ENCODE peak calls at places on chromosomes 5 and 9, in five cellular contexts. J is fibroblast of lung, Y is tibial nerve, L is coronary artery, F is WTC11. W is an unnamed sample.

GRCh38 chr5:959581-960531 is 48.7 kb upstream of the NKD2 start:
- DNase-seq in J (no peak), Y (no peak), L (peak; percentile 64), F (no peak), W (no peak)

GRCh38 chr9:121253821-121254471 is 14.0 kb upstream of the GSN start:
- DNase-seq in J (no peak), Y (no peak), L (no peak), F (no peak), W (no peak)

GRCh38 chr9:131875828-131876485 is 136.1 kb upstream of the RAPGEF1 start:
- DNase-seq in J (peak; percentile 42), Y (no peak), L (no peak), F (no peak), W (no peak)

GRCh38 chr5:1021136-1021968 is 12.8 kb downstream of the NKD2 start:
- DNase-seq in J (no peak), Y (no peak), L (no peak), F (peak; percentile 51), W (peak; percentile 84)

GRCh38 chr9:134738869-134739659 is 97.5 kb downstream of the COL5A1 start:
- DNase-seq in J (peak; percentile 35), Y (peak; percentile 76), L (no peak), F (peak; percentile 83), W (peak; percentile 84)

GRCh38 chr9:16387382-16387781 is 483.1 kb downstream of the BNC2 start:
- DNase-seq in J (peak; percentile 16), Y (no peak), L (no peak), F (no peak), W (no peak)

GRCh38 chr5:76175821-76176403 is 92.7 kb downstream of the SV2C start:
- DNase-seq in J (no peak), Y (no peak), L (no peak), F (no peak), W (no peak)

GRCh38 chr9:88722753-88723152 is 187.8 kb downstream of the NXNL2 start:
- DNase-seq in J (no peak), Y (no peak), L (no peak), F (no peak), W (no peak)

GRCh38 chr5:43215073-43215631 is 23.1 kb downstream of the NIM1K start:
- DNase-seq in J (peak; percentile 20), Y (no peak), L (no peak), F (no peak), W (no peak)

GRCh38 chr9:89527084-89527483 is 29.2 kb upstream of the SEMA4D start:
- DNase-seq in J (no peak), Y (peak; percentile 35), L (no peak), F (no peak), W (no peak)

GRCh38 chr5:76582252-76583162 is 40.7 kb downstream of the F2RL2 start:
- DNase-seq in J (peak; percentile 84), Y (no peak), L (no peak), F (no peak), W (peak; percentile 17)

GRCh38 chr9:115115924-115116323 is 2.0 kb downstream of the TNC start:
- DNase-seq in J (peak; percentile 86), Y (no peak), L (no peak), F (no peak), W (no peak)

GRCh38 chr5:138105709-138106108 is 21.9 kb downstream of the WNT8A start:
- DNase-seq in J (no peak), Y (no peak), L (no peak), F (no peak), W (no peak)

GRCh38 chr5:35345222-35345621 is 114.9 kb upstream of the PRLR start:
- DNase-seq in J (no peak), Y (no peak), L (no peak), F (no peak), W (no peak)

GRCh38 chr5:53714324-53715010 is 154.0 kb downstream of the NDUFS4 start:
- DNase-seq in J (peak; percentile 23), Y (no peak), L (no peak), F (no peak), W (no peak)

GRCh38 chr5:94870496-94871214 is 252.2 kb downstream of the SLF1 start:
- DNase-seq in J (no peak), Y (no peak), L (no peak), F (peak; percentile 15), W (no peak)

GRCh38 chr9:106846847-106847246 is 16.1 kb upstream of the ZNF462 start:
- DNase-seq in J (peak; percentile 56), Y (no peak), L (no peak), F (no peak), W (no peak)

GRCh38 chr5:61053937-61054336 is 108.3 kb downstream of the SMIM15 start:
- DNase-seq in J (peak; percentile 47), Y (no peak), L (no peak), F (no peak), W (no peak)

GRCh38 chr5:61052870-61053269 is 107.9 kb downstream of the NDUFAF2 start:
- DNase-seq in J (peak; percentile 93), Y (no peak), L (no peak), F (no peak), W (peak; percentile 55)

GRCh38 chr5:61059499-61059898 is 102.8 kb downstream of the SMIM15 start:
- DNase-seq in J (no peak), Y (no peak), L (no peak), F (no peak), W (no peak)

GRCh38 chr5:61051267-61051666 is 106.3 kb downstream of the NDUFAF2 start:
- DNase-seq in J (peak; percentile 72), Y (no peak), L (no peak), F (no peak), W (peak; percentile 20)

GRCh38 chr5:61055434-61056006 is 106.7 kb downstream of the SMIM15 start:
- DNase-seq in J (peak; percentile 46), Y (no peak), L (no peak), F (no peak), W (peak; percentile 57)
- TF ChIP-seq CTCF in J (peak; percentile 82), Y (peak; percentile 35), L (no peak), F (peak; percentile 42), W (peak; percentile 74)

DNA sequence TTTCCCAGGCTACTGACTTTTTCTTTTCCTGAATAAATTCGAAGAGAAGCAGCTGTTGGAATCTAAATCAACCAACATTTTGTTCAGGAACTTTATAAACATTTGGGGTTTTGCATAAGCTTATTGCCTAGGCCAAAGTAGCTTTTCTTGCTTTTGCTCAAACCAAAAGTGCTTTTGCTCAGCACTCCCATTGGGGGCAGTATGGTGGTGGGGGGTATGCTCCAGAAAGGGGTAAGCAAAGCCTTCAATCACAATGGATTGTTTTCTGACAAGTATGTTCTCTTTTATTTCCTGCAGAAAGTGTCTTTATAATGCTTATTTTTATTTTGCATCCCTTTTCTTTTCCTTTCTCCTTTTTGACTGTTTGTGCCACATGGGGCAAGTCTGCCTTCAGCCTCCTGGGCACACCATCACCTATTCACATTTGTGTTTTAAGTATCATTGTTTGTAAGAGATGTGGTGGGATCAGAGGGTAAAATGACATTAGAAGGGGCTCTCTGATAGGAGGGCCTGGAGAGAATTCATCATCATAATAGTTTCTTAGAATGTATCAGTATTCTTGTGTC is 86.0 kb downstream of the PRDM6 start:
- DNase-seq in J (no peak), Y (no peak), L (no peak), F (peak; percentile 28), W (no peak)
- TF ChIP-seq CTCF in J (peak; percentile 23), Y (no peak), L (no peak), F (no peak), W (no peak)

DNA sequence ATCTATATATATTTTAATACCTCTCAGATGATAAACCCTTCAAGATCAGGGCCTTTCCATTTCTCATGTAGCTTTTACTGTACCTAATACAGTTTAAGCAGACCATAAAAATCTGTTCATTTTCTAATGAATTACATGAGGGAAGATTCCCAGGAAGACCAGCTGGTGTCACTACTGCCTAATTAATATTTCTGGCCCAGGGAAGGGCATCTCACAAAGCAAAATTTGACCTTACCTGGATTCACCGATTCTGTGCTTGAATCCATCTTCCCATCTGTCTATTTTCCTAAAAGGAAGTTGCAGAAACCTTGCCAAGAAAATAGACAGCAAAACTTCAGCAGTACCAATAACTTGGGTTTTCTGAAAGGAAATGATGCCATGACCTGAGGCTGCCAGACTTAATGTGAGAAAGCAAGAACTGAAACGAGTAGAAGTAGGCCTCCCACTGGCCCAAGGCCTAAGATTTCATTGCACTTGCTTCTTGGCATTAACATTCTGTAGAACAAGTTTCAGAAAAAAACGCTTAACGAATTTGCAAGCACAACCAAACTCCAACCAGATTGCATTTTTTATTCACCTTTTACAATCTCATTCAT is 83.0 kb upstream of the GLIS3 start:
- DNase-seq in J (peak; percentile 21), Y (no peak), L (no peak), F (no peak), W (peak; percentile 46)
- TF ChIP-seq CTCF in J (peak; percentile 36), Y (peak; percentile 36), L (no peak), F (no peak), W (peak; percentile 76)

GRCh38 chr5:100502684-100503083 is 32.5 kb upstream of the FAM174A start:
- DNase-seq in J (no peak), Y (no peak), L (no peak), F (no peak), W (no peak)

GRCh38 chr5:100505984-100506670 is 29.0 kb upstream of the FAM174A start:
- DNase-seq in J (peak; percentile 87), Y (no peak), L (no peak), F (no peak), W (peak; percentile 30)
- TF ChIP-seq CTCF in J (peak; percentile 36), Y (no peak), L (no peak), F (no peak), W (no peak)

GRCh38 chr9:127977877-127978647 is 2.7 kb downstream of the EEIG1 start:
- DNase-seq in J (peak; percentile 87), Y (peak; percentile 53), L (peak; percentile 94), F (peak; percentile 49), W (no peak)
- TF ChIP-seq CTCF in J (peak; percentile 12), Y (peak; percentile 9), L (no peak), F (no peak), W (no peak)

GRCh38 chr9:83403864-83404263 is 134.3 kb downstream of the FRMD3 start:
- DNase-seq in J (peak; percentile 72), Y (no peak), L (no peak), F (no peak), W (peak; percentile 14)

GRCh38 chr9:83401328-83401895 is 136.8 kb downstream of the FRMD3 start:
- DNase-seq in J (no peak), Y (no peak), L (no peak), F (no peak), W (no peak)

GRCh38 chr9:83410701-83411100 is 127.5 kb downstream of the FRMD3 start:
- DNase-seq in J (no peak), Y (no peak), L (no peak), F (no peak), W (no peak)

GRCh38 chr9:83406901-83407300 is 131.3 kb downstream of the FRMD3 start:
- DNase-seq in J (no peak), Y (no peak), L (no peak), F (no peak), W (no peak)

GRCh38 chr9:83405674-83406255 is 132.4 kb downstream of the FRMD3 start:
- DNase-seq in J (no peak), Y (no peak), L (no peak), F (no peak), W (no peak)
- TF ChIP-seq CTCF in J (no peak), Y (no peak), L (no peak), F (no peak), W (no peak)

DNA sequence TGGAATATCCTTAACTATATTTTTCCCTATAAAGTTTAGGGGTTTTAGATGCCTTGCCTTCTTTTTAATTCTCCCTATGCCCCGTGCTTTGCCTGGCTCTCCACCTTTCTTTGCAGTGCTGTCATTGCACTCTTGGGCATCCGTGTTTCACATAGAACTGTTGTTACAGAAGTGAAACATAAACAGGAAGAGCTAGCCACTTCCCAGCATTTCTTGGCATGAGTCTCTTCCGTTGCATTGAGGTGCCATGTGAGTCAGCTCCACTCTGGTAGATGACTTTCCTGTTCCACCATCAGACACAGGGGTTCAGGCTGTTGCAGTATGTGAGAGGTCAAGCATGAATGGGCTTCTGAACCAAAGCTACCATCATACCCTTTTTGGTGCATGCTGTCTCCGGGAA is 73.4 kb downstream of the ANGPTL2 start:
- DNase-seq in J (peak; percentile 90), Y (peak; percentile 48), L (no peak), F (no peak), W (peak; percentile 37)
- TF ChIP-seq CTCF in J (peak; percentile 54), Y (no peak), L (no peak), F (no peak), W (no peak)

W was measured in hepatocyte.